ENCODE peak calls at places on chromosomes 2 and 18, in four cellular contexts. M, W, X and C are unnamed samples.

GRCh38 chr2:1055014-1055595 is 104.5 kb downstream of the SNTG2 start:
- DNase-seq in M (peak; percentile 90), W (no peak), X (peak; percentile 92), C (no peak)

GRCh38 chr2:167478196-167478595 is 589.9 kb downstream of the XIRP2 start:
- DNase-seq in M (no peak), W (no peak), X (peak; percentile 39), C (no peak)

GRCh38 chr2:44087714-44088092 is 81.0 kb upstream of the PPM1B start:
- DNase-seq in M (no peak), W (no peak), X (no peak), C (no peak)

GRCh38 chr2:64919261-64919660 is 69.9 kb upstream of the SLC1A4 start:
- DNase-seq in M (no peak), W (no peak), X (no peak), C (no peak)

GRCh38 chr2:219918929-219919328 is 291.5 kb downstream of the SLC4A3 start:
- DNase-seq in M (no peak), W (no peak), X (no peak), C (no peak)

GRCh38 chr2:18356676-18357075 is 203.8 kb downstream of the RDH14 start:
- DNase-seq in M (peak; percentile 12), W (no peak), X (peak; percentile 57), C (no peak)

GRCh38 chr18:59029663-59030421 is 109.8 kb upstream of the SEC11C start:
- DNase-seq in M (no peak), W (no peak), X (no peak), C (no peak)

GRCh38 chr18:74331404-74331803 is 15.8 kb downstream of the C18orf63 start:
- DNase-seq in M (peak; percentile 66), W (no peak), X (peak; percentile 55), C (no peak)

GRCh38 chr2:160901631-160902030 is 258.6 kb upstream of the TANK start:
- DNase-seq in M (no peak), W (no peak), X (no peak), C (no peak)

GRCh38 chr2:233404227-233404626 is 49.9 kb downstream of the DGKD start:
- DNase-seq in M (no peak), W (no peak), X (peak; percentile 56), C (no peak)

GRCh38 chr2:233056961-233057605 is 3.1 kb upstream of the INPP5D start:
- DNase-seq in M (no peak), W (no peak), X (no peak), C (no peak)

GRCh38 chr2:121831841-121832240 is 76.4 kb downstream of the TSN start:
- DNase-seq in M (peak; percentile 4), W (no peak), X (no peak), C (no peak)

GRCh38 chr2:237306083-237306786 is 107.7 kb downstream of the COL6A3 start:
- DNase-seq in M (no peak), W (no peak), X (peak; percentile 11), C (no peak)

GRCh38 chr2:23596316-23596885 is 211.4 kb downstream of the KLHL29 start:
- DNase-seq in M (peak; percentile 29), W (no peak), X (no peak), C (no peak)

GRCh38 chr2:69062307-69062706 is 49.3 kb downstream of the ANTXR1 start:
- DNase-seq in M (no peak), W (no peak), X (no peak), C (no peak)

GRCh38 chr18:31241425-31241824 is 76.5 kb upstream of the DSG1 start:
- DNase-seq in M (no peak), W (no peak), X (no peak), C (no peak)

GRCh38 chr2:197306691-197307030 is 3.9 kb downstream of the ANKRD44 start:
- DNase-seq in M (peak; percentile 38), W (peak; percentile 55), X (peak; percentile 42), C (no peak)

GRCh38 chr2:119678021-119678656 is 862 bp upstream of the TMEM177 start:
- DNase-seq in M (no peak), W (no peak), X (peak; percentile 29), C (no peak)

GRCh38 chr2:237423891-237424290 is 9.9 kb upstream of the COL6A3 start:
- DNase-seq in M (no peak), W (no peak), X (no peak), C (no peak)